ENCODE peak calls at places on chromosome 7, in ten cellular contexts. K is left ventricle myocardium inferior, F is K562, Z is AG04450, H is colonic mucosa, T is PC-9, E is adrenal gland, Y is SJSA1, W is cardiac muscle cell, M is H7. S is an unnamed sample.

GRCh38 chr7:73599151-73599882 is 20.9 kb upstream of the TBL2 start:
- DNase-seq in E (no peak), Y (no peak), K (no peak), H (no peak), M (no peak), W (no peak), Z (no peak), T (no peak), F (no peak), S (no peak)

GRCh38 chr7:87934699-87935372 is 785 bp downstream of the ADAM22 start:
- DNase-seq in K (no peak), W (peak; percentile 33), E (peak; percentile 59), Y (peak; percentile 11), F (no peak), H (peak; percentile 21), T (no peak), Z (no peak), M (peak; percentile 59), S (peak; percentile 40)

GRCh38 chr7:50164552-50165220 is 71.6 kb upstream of the ZPBP start:
- DNase-seq in H (no peak), W (no peak), M (no peak), Z (no peak), T (no peak), F (no peak), E (no peak), Y (no peak), K (no peak), S (no peak)

GRCh38 chr7:5755704-5756131 is 25.7 kb downstream of the RNF216 start:
- DNase-seq in E (no peak), Y (no peak), M (no peak), T (no peak), Z (peak; percentile 47), K (no peak), W (no peak), F (peak; percentile 47), H (no peak), S (no peak)

GRCh38 chr7:122987463-122987862 is 8.0 kb downstream of the TAS2R16 start:
- DNase-seq in K (no peak), T (no peak), H (no peak), Y (no peak), W (no peak), E (no peak), F (no peak), M (no peak), Z (no peak), S (no peak)

GRCh38 chr7:153320005-153320404 is 560.5 kb downstream of the ACTR3B start:
- DNase-seq in M (no peak), K (no peak), E (no peak), W (no peak), Z (no peak), Y (no peak), H (no peak), T (no peak), F (no peak), S (no peak)

GRCh38 chr7:139721844-139722243 is 56.0 kb downstream of the HIPK2 start:
- DNase-seq in T (no peak), H (no peak), W (no peak), Y (no peak), Z (no peak), M (no peak), E (no peak), K (no peak), F (no peak), S (no peak)

GRCh38 chr7:17021205-17021604 is 139.4 kb upstream of the AGR3 start:
- DNase-seq in Z (no peak), W (no peak), K (no peak), M (no peak), Y (no peak), F (no peak), E (no peak), T (no peak), H (no peak), S (no peak)

GRCh38 chr7:40372031-40372430 is 237.2 kb downstream of the SUGCT start:
- DNase-seq in T (no peak), M (no peak), F (no peak), W (no peak), Y (no peak), H (no peak), K (no peak), E (no peak), Z (no peak), S (no peak)

GRCh38 chr7:2626498-2627117 is 5.2 kb upstream of the TTYH3 start:
- DNase-seq in K (peak; percentile 49), E (no peak), T (no peak), F (no peak), Y (no peak), M (no peak), H (no peak), Z (no peak), W (no peak), S (peak; percentile 64)

GRCh38 chr7:150787321-150788281 is 12.6 kb downstream of the TMEM176B start:
- DNase-seq in E (no peak), F (peak; percentile 35), K (no peak), T (no peak), Z (no peak), H (peak; percentile 57), M (no peak), W (peak; percentile 48), Y (no peak), S (peak; percentile 27)

GRCh38 chr7:100119701-100120517 is 475 bp downstream of the CNPY4 start:
- DNase-seq in Z (no peak), E (peak; percentile 63), T (peak; percentile 53), H (peak; percentile 66), F (peak; percentile 59), W (peak; percentile 69), Y (peak; percentile 91), M (peak; percentile 83), K (peak; percentile 60), S (peak; percentile 75)

GRCh38 chr7:40682696-40683095 is 547.9 kb downstream of the SUGCT start:
- DNase-seq in Z (no peak), E (no peak), T (no peak), K (no peak), W (no peak), F (no peak), Y (no peak), M (no peak), H (no peak), S (no peak)

GRCh38 chr7:34070486-34071323 is 165.4 kb downstream of the BMPER start:
- DNase-seq in F (no peak), W (no peak), H (no peak), Z (no peak), E (no peak), M (no peak), K (no peak), Y (peak; percentile 68), T (no peak), S (no peak)

GRCh38 chr7:90552521-90552920 is 43.6 kb upstream of the CDK14 start:
- DNase-seq in Z (no peak), K (no peak), M (no peak), E (no peak), T (no peak), H (no peak), W (no peak), Y (peak; percentile 11), F (no peak), S (no peak)

GRCh38 chr7:134457166-134457565 is 1.7 kb downstream of the AKR1B1 start:
- DNase-seq in E (no peak), Z (no peak), H (no peak), Y (no peak), M (no peak), F (no peak), K (no peak), W (no peak), T (no peak), S (no peak)

GRCh38 chr7:150356265-150356897 is 12.2 kb upstream of the REPIN1 start:
- DNase-seq in K (no peak), F (peak; percentile 69), W (peak; percentile 60), Z (no peak), Y (peak; percentile 39), H (no peak), M (peak; percentile 75), E (no peak), T (no peak), S (no peak)

GRCh38 chr7:94400643-94401042 is 5.9 kb downstream of the COL1A2 start:
- DNase-seq in Y (no peak), E (no peak), F (no peak), T (no peak), Z (no peak), H (no peak), M (no peak), K (no peak), W (no peak), S (no peak)

GRCh38 chr7:47581442-47581820 is 480 bp downstream of the TNS3 start:
- DNase-seq in F (no peak), W (peak; percentile 48), T (no peak), E (peak; percentile 50), M (peak; percentile 79), Z (no peak), H (peak; percentile 80), K (no peak), Y (no peak), S (peak; percentile 69)

GRCh38 chr7:85191383-85191782 is 4.5 kb upstream of the SEMA3D start:
- DNase-seq in Z (no peak), M (peak; percentile 14), E (no peak), T (no peak), F (no peak), W (no peak), K (no peak), Y (peak; percentile 37), H (no peak), S (no peak)
- H3K27me3 ChIP-seq in Z (no peaks in the 10 kb centered on the region), M (peaks cover 15% of the 10 kb centered on the region), E (peaks cover 11% of the 10 kb centered on the region), T (peaks cover under 1% of the 10 kb centered on the region), F (no peaks in the 10 kb centered on the region), W (peaks cover 21% of the 10 kb centered on the region), K (peaks cover 39% of the 10 kb centered on the region), Y (no peaks in the 10 kb centered on the region), H (peaks cover 4% of the 10 kb centered on the region), S (no peaks in the 10 kb centered on the region)

GRCh38 chr7:32073533-32073932 is 3.3 kb upstream of the PDE1C start:
- DNase-seq in F (no peak), T (no peak), K (no peak), Y (no peak), H (no peak), E (no peak), M (no peak), W (no peak), Z (no peak), S (no peak)
- H3K27me3 ChIP-seq in F (peaks cover 10% of the 10 kb centered on the region), T (peaks cover 15% of the 10 kb centered on the region), K (peaks cover 15% of the 10 kb centered on the region), Y (peaks cover 34% of the 10 kb centered on the region), H (peaks cover 20% of the 10 kb centered on the region), E (peaks cover 18% of the 10 kb centered on the region), M (peaks cover 49% of the 10 kb centered on the region), W (peaks cover 65% of the 10 kb centered on the region), Z (peaks cover 4% of the 10 kb centered on the region), S (no peaks in the 10 kb centered on the region)

GRCh38 chr7:104643587-104644217 is 315.3 kb downstream of the LHFPL3 start:
- DNase-seq in M (peak; percentile 61), F (peak; percentile 18), E (no peak), W (peak; percentile 31), H (no peak), K (no peak), Y (no peak), Z (no peak), T (no peak), S (no peak)
- H3K27me3 ChIP-seq in M (no peaks in the 10 kb centered on the region), F (peaks cover 7% of the 10 kb centered on the region), E (no peaks in the 10 kb centered on the region), W (no peaks in the 10 kb centered on the region), H (no peaks in the 10 kb centered on the region), K (peaks cover 31% of the 10 kb centered on the region), Y (peaks cover 28% of the 10 kb centered on the region), Z (no peaks in the 10 kb centered on the region), T (peaks cover 29% of the 10 kb centered on the region), S (no peaks in the 10 kb centered on the region)

DNA sequence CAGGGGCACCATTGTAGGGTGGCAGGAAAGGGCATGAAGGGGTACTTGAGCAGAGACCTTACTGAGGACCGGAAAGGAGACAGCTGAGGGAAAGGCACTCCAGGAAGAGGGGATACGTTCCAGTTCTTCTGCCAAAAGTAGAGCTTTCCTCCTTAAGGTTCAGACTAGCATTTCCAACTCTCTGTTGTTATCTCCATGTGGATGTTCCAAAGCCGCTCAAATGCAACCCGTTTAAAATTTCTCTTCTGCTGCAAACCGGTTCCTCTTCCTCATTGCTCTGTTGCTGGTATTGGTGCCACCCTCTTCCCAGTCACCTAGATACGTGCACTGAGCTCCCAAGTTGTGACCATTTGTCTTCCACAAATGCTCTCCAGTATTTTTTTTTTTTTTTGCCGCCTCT is 47.5 kb downstream of the TMEM209 start:
- DNase-seq in Z (no peak), E (no peak), M (no peak), K (no peak), F (no peak), Y (no peak), T (no peak), W (no peak), H (no peak), S (no peak)
- H3K27me3 ChIP-seq in Z (no peaks in the 10 kb centered on the region), E (no peaks in the 10 kb centered on the region), M (no peaks in the 10 kb centered on the region), K (no peaks in the 10 kb centered on the region), F (no peaks in the 10 kb centered on the region), Y (no peaks in the 10 kb centered on the region), T (no peaks in the 10 kb centered on the region), W (no peaks in the 10 kb centered on the region), H (no peaks in the 10 kb centered on the region), S (no peaks in the 10 kb centered on the region)